ENCODE peak calls at places on chromosomes 11 and 22, in six cellular contexts. A, F, G, W, O and K are unnamed samples.
A peak's percentile ranks its signal among the peaks of the same experiment; 100 is the strongest.

GRCh38 chr11:12275818-12276217 is 101.6 kb upstream of the PARVA start:
- DNase-seq in F (no peak), W (no peak), O (no peak), G (no peak), A (no peak), K (no peak)

GRCh38 chr11:10407055-10407454 is 48.0 kb upstream of the AMPD3 start:
- DNase-seq in F (no peak), G (peak; percentile 67), A (no peak), W (peak; percentile 24), O (no peak), K (no peak)

GRCh38 chr22:39999144-39999757 is 4.5 kb downstream of the FAM83F start:
- DNase-seq in W (peak; percentile 27), G (peak; percentile 24), A (peak; percentile 40), O (no peak), F (no peak), K (peak; percentile 45)

GRCh38 chr11:43578346-43579170 is 102.0 kb upstream of the HSD17B12 start:
- DNase-seq in F (no peak), O (no peak), G (peak; percentile 46), A (no peak), W (no peak), K (no peak)

GRCh38 chr22:30309981-30310672 is 16.6 kb downstream of the TBC1D10A start:
- DNase-seq in O (no peak), F (no peak), W (no peak), G (peak; percentile 90), A (peak; percentile 87), K (no peak)

GRCh38 chr11:43899094-43899493 is 18.5 kb downstream of the ALKBH3 start:
- DNase-seq in G (no peak), W (no peak), F (no peak), O (no peak), A (no peak), K (no peak)

GRCh38 chr11:8759634-8760033 is 77.0 kb downstream of the RPL27A start:
- DNase-seq in G (peak; percentile 13), O (no peak), A (peak; percentile 33), F (no peak), W (no peak), K (no peak)

GRCh38 chr11:128164090-128164741 is 423.1 kb downstream of the ETS1 start:
- DNase-seq in A (no peak), W (no peak), G (no peak), F (no peak), O (no peak), K (no peak)

GRCh38 chr22:37425800-37426531 is 1.3 kb downstream of the ELFN2 start:
- DNase-seq in W (no peak), G (peak; percentile 32), F (no peak), O (peak; percentile 63), A (no peak), K (no peak)

GRCh38 chr22:43736651-43737050 is 75.5 kb downstream of the EFCAB6 start:
- DNase-seq in W (no peak), O (no peak), F (no peak), A (no peak), G (no peak), K (no peak)

GRCh38 chr22:43737150-43737828 is 74.8 kb downstream of the EFCAB6 start:
- DNase-seq in W (no peak), G (no peak), A (no peak), F (no peak), O (no peak), K (no peak)

GRCh38 chr22:43733138-43733537 is 79.0 kb downstream of the EFCAB6 start:
- DNase-seq in O (no peak), F (no peak), A (no peak), G (no peak), W (no peak), K (no peak)

GRCh38 chr22:43731986-43732385 is 80.1 kb downstream of the EFCAB6 start:
- DNase-seq in A (no peak), G (peak; percentile 9), O (no peak), F (no peak), W (no peak), K (no peak)

DNA sequence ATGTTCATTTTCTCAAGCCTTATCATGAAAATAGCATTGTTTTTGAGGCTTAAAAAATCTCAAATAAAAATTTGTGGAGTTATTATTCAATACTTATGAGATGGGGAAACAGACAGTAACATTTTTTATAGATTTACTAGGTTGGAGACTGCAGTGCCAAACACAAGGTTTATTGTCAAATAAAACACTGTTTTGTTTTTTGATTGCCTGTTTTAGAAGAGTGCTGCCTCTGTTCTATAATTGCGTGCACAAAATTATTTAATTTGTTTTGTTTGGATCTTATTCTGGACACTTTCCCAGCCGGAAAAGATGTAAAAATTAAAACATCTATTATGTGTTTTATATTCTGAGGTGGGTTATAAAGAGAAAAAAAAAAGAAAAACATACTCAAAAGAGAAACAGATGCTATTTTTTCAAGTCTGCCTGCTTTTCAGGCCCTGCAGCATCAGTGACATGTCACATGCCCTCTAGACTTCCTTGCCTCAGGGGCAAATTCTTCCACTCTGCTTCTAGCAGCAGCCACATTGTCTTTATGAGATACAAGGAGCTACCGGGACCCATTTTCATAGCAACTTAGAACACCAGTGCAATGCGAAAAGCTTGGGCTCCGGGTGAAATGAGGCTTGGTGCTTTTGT is 77.6 kb downstream of the EFCAB6 start:
- DNase-seq in G (no peak), F (no peak), O (no peak), W (no peak), A (no peak), K (no peak)
- TF ChIP-seq CTCF in G (no peak), F (no peak), O (no peak), W (no peak), A (no peak), K (no peak)

GRCh38 chr11:68550485-68550817 is 89.9 kb downstream of the PPP6R3 start:
- DNase-seq in F (no peak), O (no peak), W (no peak), A (no peak), G (peak; percentile 26), K (no peak)

GRCh38 chr11:68551223-68551622 is 90.7 kb downstream of the PPP6R3 start:
- DNase-seq in O (no peak), F (no peak), G (no peak), W (no peak), A (no peak), K (no peak)

GRCh38 chr11:68551777-68552176 is 91.2 kb downstream of the PPP6R3 start:
- DNase-seq in O (no peak), W (no peak), G (no peak), F (no peak), A (no peak), K (no peak)

GRCh38 chr11:68552542-68552941 is 92.0 kb downstream of the PPP6R3 start:
- DNase-seq in W (no peak), G (no peak), A (no peak), O (no peak), F (no peak), K (no peak)

GRCh38 chr11:68549789-68550484 is 89.4 kb downstream of the PPP6R3 start:
- DNase-seq in A (no peak), W (no peak), F (no peak), G (peak; percentile 72), O (no peak), K (no peak)
- TF ChIP-seq CTCF in A (no peak), W (no peak), F (no peak), G (no peak), O (no peak), K (no peak)

GRCh38 chr22:17945851-17946690 is 78.3 kb downstream of the MICAL3 start:
- DNase-seq in A (no peak), W (no peak), G (no peak), F (no peak), O (no peak), K (no peak)
- TF ChIP-seq CTCF in A (no peak), W (no peak), G (no peak), F (no peak), O (no peak), K (no peak)

GRCh38 chr22:42307806-42308563 is 37.5 kb upstream of the TCF20 start:
- DNase-seq in F (no peak), O (no peak), A (no peak), W (no peak), G (no peak), K (no peak)

GRCh38 chr22:42305967-42306366 is 35.5 kb upstream of the TCF20 start:
- DNase-seq in W (no peak), A (no peak), O (no peak), G (no peak), F (no peak), K (no peak)

GRCh38 chr22:42309865-42310264 is 39.4 kb upstream of the TCF20 start:
- DNase-seq in A (no peak), G (no peak), F (no peak), O (no peak), W (no peak), K (no peak)

GRCh38 chr22:42310301-42310981 is 40.0 kb upstream of the TCF20 start:
- DNase-seq in G (no peak), A (no peak), F (no peak), O (no peak), W (no peak), K (no peak)

GRCh38 chr22:42308887-42309468 is 38.5 kb upstream of the TCF20 start:
- DNase-seq in O (no peak), G (no peak), A (no peak), F (no peak), W (peak; percentile 43), K (no peak)
- TF ChIP-seq CTCF in O (no peak), G (no peak), A (no peak), F (peak; percentile 8), W (no peak), K (no peak)

GRCh38 chr11:1869427-1870325 is 16.8 kb downstream of the LSP1 start:
- DNase-seq in F (no peak), A (no peak), G (no peak), W (peak; percentile 20), O (peak; percentile 26), K (no peak)
- TF ChIP-seq CTCF in F (no peak), A (no peak), G (peak; percentile 46), W (peak; percentile 54), O (no peak), K (no peak)

GRCh38 chr22:33130473-33130872 is 72.3 kb upstream of the SYN3 start:
- DNase-seq in F (no peak), G (no peak), W (peak; percentile 84), O (no peak), A (no peak), K (no peak)

GRCh38 chr22:33124471-33124870 is 66.3 kb upstream of the SYN3 start:
- DNase-seq in G (no peak), W (no peak), A (no peak), O (no peak), F (no peak), K (no peak)

GRCh38 chr22:33129621-33130020 is 71.4 kb upstream of the SYN3 start:
- DNase-seq in G (no peak), O (no peak), A (no peak), W (no peak), F (no peak), K (no peak)

DNA sequence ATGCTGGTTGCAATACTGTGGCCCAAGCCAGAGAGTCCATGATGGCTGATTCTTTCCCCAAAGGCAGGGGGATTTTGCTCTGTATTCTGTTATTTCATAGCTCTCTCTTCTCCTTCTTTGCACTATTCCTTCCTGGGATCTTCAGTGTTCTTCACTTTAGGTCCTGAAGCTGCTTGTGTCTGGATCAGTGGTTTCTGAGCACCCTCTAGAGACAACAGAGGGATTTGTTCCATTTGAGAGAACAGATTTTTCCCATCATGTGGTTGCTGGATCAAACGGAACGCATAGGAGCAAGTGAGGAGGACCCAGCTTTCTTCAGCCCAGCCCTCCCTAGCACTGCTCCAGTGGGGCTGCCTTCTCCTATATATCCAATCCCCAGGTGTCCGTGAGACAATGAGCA is 68.7 kb upstream of the SYN3 start:
- DNase-seq in G (peak; percentile 8), F (no peak), A (no peak), O (no peak), W (peak; percentile 39), K (no peak)
- TF ChIP-seq CTCF in G (peak; percentile 25), F (no peak), A (no peak), O (no peak), W (peak; percentile 73), K (no peak)

GRCh38 chr11:94501522-94501921 is 7.7 kb downstream of the ANKRD49 start:
- DNase-seq in W (no peak), O (no peak), A (no peak), G (no peak), F (no peak), K (no peak)
- TF ChIP-seq CTCF in W (no peak), O (no peak), A (no peak), G (no peak), F (no peak), K (no peak)